ENCODE peak calls at places on chromosome 22, in seven cellular contexts. K is stimulated activated CD4-positive, alpha-beta T cell treated with anti-CD3 and anti-CD28 coated beads, Interleukin-12 subunit alpha, Interleukin-12 subunit beta, amount 100 ng/mL, for 24 hours; B is NCI-H1694 treated with DMSO at 0.1 percent for 48 hours; T is NCI-H460; X is hippocampal formation; R is AG09319; Y is GDM1. E is an unnamed sample.

GRCh38 chr22:50422046-50422445 is 52.8 kb downstream of the SBF1 start:
- DNase-seq in K (no peak), B (no peak), T (no peak), X (no peak), R (no peak), Y (no peak), E (no peak)

GRCh38 chr22:37431811-37432707 is 4.8 kb upstream of the ELFN2 start:
- DNase-seq in K (peak), B (no peak), T (no peak), X (no peak), R (peak), Y (no peak), E (no peak)

GRCh38 chr22:44914026-44914721 is 95.6 kb downstream of the PHF21B start:
- DNase-seq in K (no peak), B (no peak), T (no peak), X (no peak), R (no peak), Y (no peak), E (no peak)

GRCh38 chr22:47160781-47161520 is 398.5 kb downstream of the TBC1D22A start:
- DNase-seq in K (no peak), B (no peak), T (no peak), X (no peak), R (no peak), Y (no peak), E (no peak)

GRCh38 chr22:32204211-32204855 is 540 bp downstream of the RFPL2 start:
- DNase-seq in K (no peak), B (peak), T (no peak), X (no peak), R (no peak), Y (no peak), E (no peak)

GRCh38 chr22:44729391-44730012 is 22.9 kb upstream of the ARHGAP8 start:
- DNase-seq in K (no peak), B (no peak), T (no peak), X (peak), R (peak), Y (no peak), E (no peak)

GRCh38 chr22:32206774-32207758 is 2.2 kb upstream of the RFPL2 start:
- DNase-seq in K (peak), B (peak), T (no peak), X (no peak), R (no peak), Y (no peak), E (peak)

GRCh38 chr22:31829505-31829904 is 75.7 kb downstream of the DEPDC5 start:
- DNase-seq in K (peak), B (peak), T (peak), X (no peak), R (peak), Y (no peak), E (no peak)

GRCh38 chr22:17370036-17370765 is 941 bp downstream of the CECR2 start:
- DNase-seq in K (no peak), B (no peak), T (no peak), X (no peak), R (no peak), Y (no peak), E (no peak)

GRCh38 chr22:35409783-35410662 is 10.1 kb downstream of the MCM5 start:
- DNase-seq in K (no peak), B (no peak), T (no peak), X (no peak), R (no peak), Y (peak), E (no peak)

GRCh38 chr22:29040385-29041275 is 21.0 kb downstream of the C22orf31 start:
- DNase-seq in K (peak), B (peak), T (peak), X (peak), R (peak), Y (peak), E (peak)

GRCh38 chr22:21451545-21452520 is 15.4 kb upstream of the TMEM191C start:
- DNase-seq in K (no peak), B (no peak), T (no peak), X (no peak), R (no peak), Y (no peak), E (no peak)

GRCh38 chr22:49208768-49209252 is 618.9 kb downstream of the BRD1 start:
- DNase-seq in K (no peak), B (no peak), T (no peak), X (no peak), R (no peak), Y (no peak), E (no peak)

GRCh38 chr22:46678785-46679700 is 58.9 kb downstream of the GRAMD4 start:
- DNase-seq in K (no peak), B (no peak), T (no peak), X (no peak), R (no peak), Y (no peak), E (no peak)

GRCh38 chr22:45007946-45008852 is 1.6 kb downstream of the PHF21B start:
- DNase-seq in K (no peak), B (no peak), T (no peak), X (no peak), R (no peak), Y (no peak), E (no peak)

GRCh38 chr22:42080287-42080686 is 787 bp downstream of the SMDT1 start:
- DNase-seq in K (no peak), B (no peak), T (peak), X (peak), R (no peak), Y (no peak), E (peak)

GRCh38 chr22:19879651-19879995 is 24.9 kb upstream of the GNB1L start:
- DNase-seq in K (no peak), B (no peak), T (no peak), X (no peak), R (no peak), Y (no peak), E (no peak)

GRCh38 chr22:30074994-30075393 is 5.3 kb upstream of the HORMAD2 start:
- DNase-seq in K (no peak), B (no peak), T (no peak), X (no peak), R (no peak), Y (no peak), E (no peak)

GRCh38 chr22:23183107-23183698 is 2.9 kb downstream of the BCR start:
- DNase-seq in K (no peak), B (no peak), T (no peak), X (peak), R (peak), Y (peak), E (peak)

GRCh38 chr22:23836692-23837495 is 1.9 kb downstream of the DERL3 start:
- DNase-seq in K (no peak), B (no peak), T (no peak), X (no peak), R (no peak), Y (no peak), E (no peak)

E was measured in NCI-H345.